ENCODE peak calls at places on chromosomes 16 and 17, in seven cellular contexts. A, F, T, X, W, G and N are unnamed samples.
A peak's percentile ranks its signal among the peaks of the same experiment; 100 is the strongest.

GRCh38 chr17:78495634-78496033 is 81.6 kb downstream of the DNAH17 start:
- DNase-seq in A (no peak), F (no peak), T (no peak), X (no peak), W (no peak), G (no peak), N (no peak)

GRCh38 chr16:68646948-68647659 is 2.0 kb downstream of the CDH3 start:
- DNase-seq in A (no peak), F (no peak), T (no peak), X (no peak), W (no peak), G (no peak), N (no peak)

GRCh38 chr16:50238314-50238713 is 28.0 kb upstream of the ADCY7 start:
- DNase-seq in A (no peak), F (no peak), T (no peak), X (no peak), W (no peak), G (no peak), N (no peak)

GRCh38 chr17:65547253-65547670 is 14.2 kb downstream of the AXIN2 start:
- DNase-seq in A (no peak), F (no peak), T (peak; percentile 46), X (no peak), W (no peak), G (no peak), N (no peak)

GRCh38 chr16:4529085-4530060 is 9.2 kb downstream of the CDIP1 start:
- DNase-seq in A (no peak), F (no peak), T (peak; percentile 68), X (no peak), W (no peak), G (peak; percentile 42), N (no peak)

GRCh38 chr17:56834380-56835258 is 668 bp downstream of the DGKE start:
- DNase-seq in A (peak; percentile 20), F (peak; percentile 32), T (no peak), X (no peak), W (peak; percentile 46), G (peak; percentile 65), N (no peak)

GRCh38 chr16:31253642-31254045 is 6.1 kb upstream of the ITGAM start:
- DNase-seq in A (no peak), F (no peak), T (no peak), X (no peak), W (no peak), G (peak; percentile 59), N (no peak)

GRCh38 chr16:77780378-77780837 is 8.0 kb upstream of the VAT1L start:
- DNase-seq in A (no peak), F (no peak), T (peak; percentile 92), X (peak; percentile 79), W (no peak), G (no peak), N (peak; percentile 60)

GRCh38 chr17:11391134-11391533 is 150.1 kb downstream of the SHISA6 start:
- DNase-seq in A (no peak), F (no peak), T (no peak), X (no peak), W (no peak), G (no peak), N (no peak)

GRCh38 chr16:30184430-30185140 is 1.2 kb downstream of the CORO1A start:
- DNase-seq in A (no peak), F (peak; percentile 13), T (no peak), X (no peak), W (peak; percentile 53), G (peak; percentile 23), N (no peak)

GRCh38 chr16:11258553-11259287 is 2.7 kb upstream of the SOCS1 start:
- DNase-seq in A (no peak), F (no peak), T (no peak), X (no peak), W (no peak), G (peak; percentile 44), N (no peak)

GRCh38 chr16:57611184-57611583 is 17.2 kb upstream of the ADGRG1 start:
- DNase-seq in A (no peak), F (no peak), T (peak; percentile 43), X (no peak), W (no peak), G (no peak), N (no peak)

GRCh38 chr16:68736561-68736960 is 531 bp upstream of the CDH1 start:
- DNase-seq in A (no peak), F (no peak), T (no peak), X (no peak), W (no peak), G (no peak), N (no peak)

GRCh38 chr16:78786635-78787034 is 687.2 kb downstream of the WWOX start:
- DNase-seq in A (no peak), F (no peak), T (no peak), X (no peak), W (no peak), G (no peak), N (no peak)

GRCh38 chr17:70562137-70562536 is 392.8 kb downstream of the KCNJ2 start:
- DNase-seq in A (no peak), F (no peak), T (no peak), X (no peak), W (no peak), G (no peak), N (no peak)

GRCh38 chr16:29903579-29903978 is 3.3 kb downstream of the ASPHD1 start:
- DNase-seq in A (no peak), F (no peak), T (no peak), X (no peak), W (no peak), G (no peak), N (no peak)

GRCh38 chr17:2138768-2139167 is 83.9 kb downstream of the HIC1 start:
- DNase-seq in A (no peak), F (no peak), T (no peak), X (peak; percentile 47), W (peak; percentile 83), G (no peak), N (no peak)

GRCh38 chr16:27639588-27640276 is 89.8 kb downstream of the KATNIP start:
- DNase-seq in A (peak; percentile 31), F (no peak), T (peak; percentile 62), X (no peak), W (no peak), G (peak; percentile 7), N (no peak)

GRCh38 chr16:65534121-65534528 is 412.3 kb upstream of the CDH11 start:
- DNase-seq in A (no peak), F (no peak), T (no peak), X (peak; percentile 14), W (no peak), G (no peak), N (no peak)

GRCh38 chr16:56246051-56246817 is 54.9 kb downstream of the GNAO1 start:
- DNase-seq in A (no peak), F (no peak), T (no peak), X (peak; percentile 85), W (no peak), G (no peak), N (peak; percentile 37)

GRCh38 chr17:40086150-40087044 is 14.0 kb downstream of the NR1D1 start:
- DNase-seq in A (peak; percentile 69), F (no peak), T (no peak), X (no peak), W (peak; percentile 35), G (no peak), N (no peak)

GRCh38 chr16:11057696-11058345 is 113.5 kb downstream of the CLEC16A start:
- DNase-seq in A (no peak), F (no peak), T (no peak), X (no peak), W (no peak), G (no peak), N (no peak)